ENCODE peak calls at places on chromosome 22, in ten cellular contexts. J, I, X, N, B, E, P, U, W and D are unnamed samples.

GRCh38 chr22:20000246-20001081 is 16.2 kb downstream of the ARVCF start:
- DNase-seq in J (peak; percentile 70), I (no peak), X (peak; percentile 35), N (peak; percentile 53), B (no peak), E (no peak), P (no peak), U (no peak), W (no peak), D (no peak)

GRCh38 chr22:25497269-25497668 is 67.2 kb upstream of the GRK3 start:
- DNase-seq in J (no peak), I (no peak), X (no peak), N (no peak), B (no peak), E (no peak), P (no peak), U (no peak), W (no peak), D (no peak)

GRCh38 chr22:49433717-49434611 is 393.7 kb downstream of the BRD1 start:
- DNase-seq in J (no peak), I (no peak), X (no peak), N (no peak), B (no peak), E (peak; percentile 71), P (no peak), U (no peak), W (peak; percentile 43), D (no peak)

GRCh38 chr22:20245577-20246367 is 22.3 kb downstream of the RTN4R start:
- DNase-seq in J (no peak), I (no peak), X (no peak), N (no peak), B (no peak), E (no peak), P (no peak), U (no peak), W (no peak), D (no peak)

GRCh38 chr22:41917375-41917905 is 2.6 kb upstream of the SHISA8 start:
- DNase-seq in J (no peak), I (no peak), X (no peak), N (no peak), B (no peak), E (no peak), P (no peak), U (no peak), W (no peak), D (no peak)

GRCh38 chr22:22786301-22787115 is 101.1 kb upstream of the IGLL5 start:
- DNase-seq in J (no peak), I (no peak), X (no peak), N (no peak), B (no peak), E (no peak), P (no peak), U (no peak), W (no peak), D (no peak)

GRCh38 chr22:38953577-38954413 is 3.6 kb upstream of the APOBEC3A start:
- DNase-seq in J (no peak), I (no peak), X (no peak), N (no peak), B (no peak), E (no peak), P (peak; percentile 87), U (peak; percentile 52), W (peak; percentile 32), D (no peak)

GRCh38 chr22:48391171-48391711 is 1436.4 kb downstream of the BRD1 start:
- DNase-seq in J (no peak), I (no peak), X (no peak), N (no peak), B (no peak), E (no peak), P (no peak), U (no peak), W (no peak), D (no peak)

GRCh38 chr22:17919276-17920144 is 104.9 kb downstream of the MICAL3 start:
- DNase-seq in J (peak; percentile 76), I (no peak), X (no peak), N (no peak), B (no peak), E (peak; percentile 57), P (no peak), U (no peak), W (no peak), D (no peak)

GRCh38 chr22:24593810-24594568 is 1.1 kb upstream of the LRRC75B start:
- DNase-seq in J (no peak), I (no peak), X (no peak), N (no peak), B (no peak), E (no peak), P (no peak), U (no peak), W (no peak), D (no peak)

GRCh38 chr22:49849161-49850020 is 4.3 kb upstream of the ZBED4 start:
- DNase-seq in J (no peak), I (no peak), X (no peak), N (no peak), B (no peak), E (no peak), P (no peak), U (no peak), W (no peak), D (no peak)

GRCh38 chr22:43144949-43145348 is 1.8 kb upstream of the MCAT start:
- DNase-seq in J (no peak), I (no peak), X (no peak), N (no peak), B (no peak), E (no peak), P (no peak), U (no peak), W (no peak), D (no peak)